ENCODE peak calls at places on chromosome 16, in six cellular contexts. E is A549, A is endothelial cell of umbilical vein, S is NB4, Q is K562, N is HepG2. B is an unnamed sample.

GRCh38 chr16:73254983-73255382 is 207.1 kb upstream of the ZFHX3 start:
- DNase-seq in E (peak), A (no peak), S (no peak), Q (no peak), N (no peak), B (no peak)

GRCh38 chr16:3938843-3939624 is 58.5 kb upstream of the CREBBP start:
- DNase-seq in E (peak), A (peak), S (peak), Q (peak), N (peak), B (no peak)

GRCh38 chr16:78249056-78249455 is 149.6 kb downstream of the WWOX start:
- DNase-seq in E (peak), A (no peak), S (no peak), Q (no peak), N (peak), B (no peak)

GRCh38 chr16:2173366-2173765 is 17.8 kb downstream of the TRAF7 start:
- DNase-seq in E (no peak), A (no peak), S (no peak), Q (no peak), N (no peak), B (no peak)

GRCh38 chr16:2825049-2825742 is 4.9 kb upstream of the ZG16B start:
- DNase-seq in E (no peak), A (no peak), S (no peak), Q (no peak), N (no peak), B (no peak)

GRCh38 chr16:86215979-86216585 is 294.2 kb upstream of the FOXF1 start:
- DNase-seq in E (no peak), A (no peak), S (no peak), Q (no peak), N (no peak), B (no peak)

GRCh38 chr16:22857296-22857695 is 43.3 kb downstream of the HS3ST2 start:
- DNase-seq in E (no peak), A (no peak), S (no peak), Q (no peak), N (no peak), B (no peak)

GRCh38 chr16:9297437-9298113 is 206.1 kb downstream of the HAPSTR1 start:
- DNase-seq in E (peak), A (peak), S (peak), Q (peak), N (peak), B (no peak)

GRCh38 chr16:54928421-54929089 is 2.1 kb upstream of the IRX5 start:
- DNase-seq in E (peak), A (peak), S (peak), Q (peak), N (no peak), B (no peak)

DNA sequence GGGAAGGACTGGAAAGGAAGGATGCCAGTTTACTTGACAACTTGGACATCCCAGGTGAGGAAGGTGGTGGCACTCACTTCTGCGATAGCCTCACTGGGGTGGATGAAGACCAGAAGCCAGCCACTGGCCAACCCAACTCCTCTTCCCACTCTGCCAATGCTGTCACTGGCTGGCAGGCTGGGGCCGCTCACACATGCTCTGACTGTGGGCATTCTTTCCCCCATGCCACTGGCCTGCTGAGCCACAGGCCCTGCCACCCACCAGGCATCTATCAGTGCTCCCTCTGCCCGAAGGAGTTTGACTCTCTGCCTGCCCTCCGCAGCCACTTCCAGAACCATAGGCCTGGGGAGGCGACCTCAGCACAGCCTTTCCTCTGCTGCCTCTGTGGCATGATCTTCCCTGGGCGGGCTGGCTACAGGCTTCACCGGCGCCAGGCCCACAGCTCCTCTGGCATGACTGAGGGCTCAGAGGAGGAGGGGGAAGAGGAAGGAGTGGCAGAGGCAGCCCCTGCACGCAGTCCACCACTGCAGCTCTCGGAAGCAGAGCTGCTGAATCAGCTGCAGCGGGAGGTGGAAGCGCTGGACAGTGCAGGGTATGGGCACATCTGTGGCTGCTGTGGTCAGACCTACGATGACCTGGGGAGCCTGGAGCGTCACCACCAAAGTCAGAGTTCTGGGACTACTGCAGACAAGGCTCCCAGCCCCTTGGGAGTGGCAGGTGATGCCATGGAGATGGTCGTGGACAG is 4.5 kb downstream of the ZNF646 start:
- DNase-seq in E (no peak), A (no peak), S (peak), Q (no peak), N (no peak), B (no peak)
- TF ChIP-seq MYC in E (no peak), A (no peak), S (no peak), Q (no peak), N (no peak), B (no peak)

GRCh38 chr16:47033176-47033575 is 59.7 kb upstream of the DNAJA2 start:
- DNase-seq in E (no peak), A (no peak), S (no peak), Q (no peak), N (no peak), B (no peak)
- TF ChIP-seq MYC in E (no peak), A (no peak), S (no peak), Q (no peak), N (no peak), B (no peak)

GRCh38 chr16:47732806-47733150 is 271.6 kb downstream of the PHKB start:
- DNase-seq in E (peak), A (peak), S (no peak), Q (no peak), N (no peak), B (no peak)
- TF ChIP-seq MYC in E (no peak), A (no peak), S (no peak), Q (no peak), N (no peak), B (no peak)

DNA sequence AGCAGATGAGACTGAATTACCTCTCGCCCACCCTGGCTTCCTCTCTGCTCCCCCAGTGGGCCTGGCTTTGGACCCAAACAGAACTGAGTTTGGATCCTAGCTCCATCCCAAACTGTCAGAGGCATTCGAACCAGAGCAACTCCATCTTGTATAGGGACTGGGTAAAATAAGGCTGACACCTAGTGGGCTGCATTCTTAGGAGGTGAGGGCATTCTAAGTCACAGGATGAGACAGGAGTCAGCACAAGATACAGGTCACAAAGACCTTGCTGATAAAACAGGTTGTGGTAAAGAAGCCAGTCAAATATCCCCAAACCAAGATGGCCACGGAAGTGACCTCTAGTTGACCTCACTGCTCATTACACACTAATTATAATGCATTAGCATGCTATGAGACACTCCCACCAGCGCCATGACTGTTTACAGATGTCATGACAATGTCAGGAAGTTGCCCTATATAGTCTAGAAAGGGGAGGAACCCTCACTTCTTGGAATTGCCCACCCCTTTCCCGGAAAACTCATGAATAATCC is 44.4 kb downstream of the LYRM1 start:
- DNase-seq in E (no peak), A (peak), S (peak), Q (peak), N (peak), B (no peak)
- TF ChIP-seq MYC in E (no peak), A (no peak), S (no peak), Q (peak), N (no peak), B (no peak)

GRCh38 chr16:10708969-10709368 is 14.2 kb upstream of the TEKT5 start:
- DNase-seq in E (no peak), A (no peak), S (no peak), Q (no peak), N (no peak), B (no peak)
- TF ChIP-seq MYC in E (no peak), A (no peak), S (no peak), Q (no peak), N (no peak), B (no peak)

GRCh38 chr16:56295739-56296527 is 104.6 kb downstream of the GNAO1 start:
- DNase-seq in E (no peak), A (no peak), S (no peak), Q (no peak), N (no peak), B (no peak)

GRCh38 chr16:56300901-56301351 is 109.6 kb downstream of the GNAO1 start:
- DNase-seq in E (no peak), A (no peak), S (no peak), Q (no peak), N (no peak), B (no peak)

GRCh38 chr16:56297684-56298083 is 106.4 kb downstream of the GNAO1 start:
- DNase-seq in E (no peak), A (no peak), S (no peak), Q (no peak), N (no peak), B (no peak)

GRCh38 chr16:56301391-56301850 is 110.1 kb downstream of the GNAO1 start:
- DNase-seq in E (no peak), A (no peak), S (no peak), Q (no peak), N (no peak), B (no peak)

GRCh38 chr16:56298948-56299602 is 107.8 kb downstream of the GNAO1 start:
- DNase-seq in E (no peak), A (no peak), S (no peak), Q (no peak), N (no peak), B (no peak)
- TF ChIP-seq MYC in E (no peak), A (no peak), S (no peak), Q (no peak), N (no peak), B (no peak)

B was measured in GM12878.